ENCODE peak calls at places on chromosome 15, in six cellular contexts. Z is fibroblast of mammary gland, L is colonic mucosa, E is astrocyte of the spinal cord, H is pancreas, A is H9. J is an unnamed sample.

GRCh38 chr15:58430224-58430787 is 1.5 kb upstream of the LIPC start:
- DNase-seq in A (no peak), H (no peak), Z (no peak), L (peak), E (no peak), J (no peak)

GRCh38 chr15:73369073-73369694 is 426 bp upstream of the HCN4 start:
- DNase-seq in Z (no peak), H (no peak), A (no peak), L (no peak), E (no peak), J (no peak)

GRCh38 chr15:51341366-51342248 is at the start of gene GLDN:
- DNase-seq in H (peak), Z (peak), A (peak), E (no peak), L (peak), J (no peak)

GRCh38 chr15:82298520-82298919 is 35.9 kb downstream of the SAXO2 start:
- DNase-seq in Z (no peak), E (no peak), A (no peak), H (no peak), L (no peak), J (no peak)

GRCh38 chr15:63752075-63752684 is 81.6 kb downstream of the HERC1 start:
- DNase-seq in L (peak), Z (peak), A (no peak), E (peak), H (no peak), J (peak)

GRCh38 chr15:90563460-90563859 is 33.7 kb downstream of the CRTC3 start:
- DNase-seq in E (no peak), Z (no peak), H (no peak), A (no peak), L (no peak), J (no peak)

GRCh38 chr15:70412717-70413266 is 315.1 kb upstream of the TLE3 start:
- DNase-seq in Z (no peak), A (no peak), E (no peak), H (no peak), L (no peak), J (no peak)

GRCh38 chr15:77411614-77411976 is 8.3 kb downstream of the PEAK1 start:
- DNase-seq in H (no peak), Z (no peak), A (no peak), L (no peak), E (no peak), J (no peak)

GRCh38 chr15:81197688-81198281 is 1.1 kb downstream of the IL16 start:
- DNase-seq in E (no peak), H (no peak), L (no peak), A (no peak), Z (no peak), J (no peak)

GRCh38 chr15:63503739-63504246 is 600 bp upstream of the USP3 start:
- DNase-seq in H (no peak), E (peak), Z (peak), L (no peak), A (peak), J (no peak)

GRCh38 chr15:45121020-45121419 is 6.9 kb downstream of the DUOXA2 start:
- DNase-seq in Z (no peak), A (no peak), H (no peak), L (no peak), E (no peak), J (no peak)

GRCh38 chr15:70081612-70082011 is 16.1 kb downstream of the TLE3 start:
- DNase-seq in L (no peak), H (no peak), Z (no peak), A (peak), E (no peak), J (no peak)

GRCh38 chr15:52491460-52491859 is 37.2 kb downstream of the MYO5A start:
- DNase-seq in E (peak), A (no peak), L (no peak), H (no peak), Z (peak), J (no peak)

GRCh38 chr15:57551717-57552677 is 39.7 kb upstream of the MYZAP start:
- DNase-seq in H (no peak), E (peak), Z (peak), A (peak), L (no peak), J (peak)

GRCh38 chr15:53448215-53449001 is 311.1 kb downstream of the WDR72 start:
- DNase-seq in Z (no peak), L (no peak), E (no peak), A (no peak), H (no peak), J (no peak)

GRCh38 chr15:93270937-93271472 is 182.0 kb upstream of the RGMA start:
- DNase-seq in H (no peak), Z (no peak), A (no peak), L (no peak), E (no peak), J (no peak)

GRCh38 chr15:99729920-99730319 is 3.3 kb downstream of the LYSMD4 start:
- DNase-seq in E (peak), Z (peak), A (no peak), H (no peak), L (peak), J (no peak)

GRCh38 chr15:71682051-71682450 is 128.3 kb upstream of the NR2E3 start:
- DNase-seq in H (no peak), Z (no peak), L (no peak), E (no peak), A (no peak), J (no peak)

GRCh38 chr15:29093065-29093435 is 176.6 kb downstream of the NSMCE3 start:
- DNase-seq in Z (no peak), H (no peak), A (no peak), E (no peak), L (no peak), J (no peak)

GRCh38 chr15:98866503-98866902 is 141.1 kb downstream of the PGPEP1L start:
- DNase-seq in A (no peak), Z (peak), H (no peak), L (no peak), E (peak), J (no peak)

GRCh38 chr15:29612701-29613100 is 209.6 kb downstream of the TJP1 start:
- DNase-seq in E (peak), A (no peak), H (no peak), Z (no peak), L (no peak), J (no peak)

GRCh38 chr15:43085921-43086320 is 19.9 kb downstream of the UBR1 start:
- DNase-seq in E (peak), H (no peak), Z (peak), A (no peak), L (no peak), J (no peak)

GRCh38 chr15:70111203-70112017 is 13.7 kb upstream of the TLE3 start:
- DNase-seq in E (peak), L (peak), Z (peak), H (peak), A (peak), J (no peak)

GRCh38 chr15:56739964-56740640 is 6.8 kb upstream of the ZNF280D start:
- DNase-seq in Z (peak), H (no peak), E (no peak), L (no peak), A (peak), J (peak)

GRCh38 chr15:78051622-78052405 is 25.7 kb downstream of the TBC1D2B start:
- DNase-seq in A (no peak), Z (no peak), L (peak), E (peak), H (no peak), J (no peak)

GRCh38 chr15:56244811-56245576 is 1.3 kb upstream of the RFX7 start:
- DNase-seq in A (peak), E (no peak), L (peak), H (peak), Z (no peak), J (no peak)

GRCh38 chr15:53811530-53811929 is 52.1 kb upstream of the WDR72 start:
- DNase-seq in L (no peak), E (no peak), A (no peak), H (no peak), Z (peak), J (no peak)

GRCh38 chr15:25090073-25090733 is 135.4 kb downstream of the SNRPN start:
- DNase-seq in Z (no peak), H (no peak), A (peak), E (no peak), L (no peak), J (no peak)

GRCh38 chr15:86018679-86019078 is 61.0 kb upstream of the AGBL1 start:
- DNase-seq in L (no peak), E (no peak), Z (no peak), H (no peak), A (no peak), J (no peak)

GRCh38 chr15:92907880-92908279 is 7.8 kb downstream of the CHD2 start:
- DNase-seq in Z (peak), H (no peak), A (no peak), E (peak), L (no peak), J (peak)

GRCh38 chr15:31303434-31304073 is 23.1 kb upstream of the KLF13 start:
- DNase-seq in E (no peak), L (peak), A (no peak), H (no peak), Z (peak), J (no peak)

GRCh38 chr15:98649996-98650870 is 1.9 kb downstream of the IGF1R start:
- DNase-seq in H (peak), L (peak), E (no peak), A (no peak), Z (peak), J (no peak)

GRCh38 chr15:99605490-99605931 is 39.7 kb downstream of the MEF2A start:
- DNase-seq in Z (no peak), E (no peak), A (no peak), L (no peak), H (no peak), J (peak)

GRCh38 chr15:64883097-64883581 is 28.6 kb upstream of the ANKDD1A start:
- DNase-seq in A (no peak), L (no peak), E (no peak), H (no peak), Z (peak), J (peak)

GRCh38 chr15:63244399-63244798 is 33.0 kb upstream of the APH1B start:
- DNase-seq in Z (no peak), E (peak), H (no peak), A (no peak), L (no peak), J (peak)

GRCh38 chr15:51025454-51025846 is 69.3 kb downstream of the TNFAIP8L3 start:
- DNase-seq in Z (no peak), L (no peak), E (no peak), H (no peak), A (no peak), J (no peak)

GRCh38 chr15:66963710-66964109 is 101.7 kb upstream of the SMAD3 start:
- DNase-seq in H (no peak), A (no peak), L (no peak), Z (peak), E (no peak), J (no peak)

GRCh38 chr15:70670680-70671079 is 92.7 kb downstream of the UACA start:
- DNase-seq in Z (peak), E (peak), L (no peak), H (no peak), A (no peak), J (no peak)

GRCh38 chr15:27183182-27183581 is 212.2 kb downstream of the GABRG3 start:
- DNase-seq in E (no peak), Z (no peak), A (no peak), L (no peak), H (no peak), J (no peak)
- TF ChIP-seq CTCF in E (no peak), Z (no peak), A (no peak), L (no peak), H (no peak), J (no peak)

GRCh38 chr15:48781481-48782081 is 29.3 kb downstream of the CEP152 start:
- DNase-seq in E (no peak), A (no peak), Z (no peak), H (no peak), L (no peak), J (no peak)

GRCh38 chr15:48778338-48778730 is 32.5 kb downstream of the CEP152 start:
- DNase-seq in A (no peak), Z (peak), H (no peak), E (no peak), L (no peak), J (no peak)

GRCh38 chr15:48777645-48778337 is 33.1 kb downstream of the CEP152 start:
- DNase-seq in Z (no peak), H (no peak), A (no peak), E (peak), L (no peak), J (no peak)

GRCh38 chr15:48782911-48783310 is 28.0 kb downstream of the CEP152 start:
- DNase-seq in Z (no peak), A (no peak), H (no peak), L (no peak), E (no peak), J (no peak)

GRCh38 chr15:48781002-48781401 is 29.9 kb downstream of the CEP152 start:
- DNase-seq in L (no peak), A (no peak), E (no peak), Z (no peak), H (no peak), J (no peak)
- TF ChIP-seq CTCF in L (no peak), A (no peak), E (no peak), Z (no peak), H (no peak), J (no peak)

DNA sequence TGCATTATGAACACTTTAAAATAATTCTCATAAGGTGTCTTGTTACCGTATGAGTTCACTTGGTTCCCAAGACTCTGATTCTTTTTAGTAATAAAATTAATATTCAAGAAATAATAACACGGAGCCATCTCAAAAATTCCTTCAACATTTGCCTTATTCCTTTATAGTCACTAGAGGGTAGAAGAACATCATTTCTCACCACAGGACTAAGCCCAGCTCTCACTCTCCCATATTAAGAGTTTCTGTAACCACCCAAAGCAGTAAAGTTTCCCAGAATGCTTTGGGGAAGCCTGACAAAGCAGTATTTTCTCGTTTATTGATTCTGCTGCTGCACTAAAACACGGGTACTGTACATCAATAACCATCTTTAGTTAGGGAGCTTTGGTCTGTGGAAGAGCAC is 114.9 kb downstream of the MCTP2 start:
- DNase-seq in A (no peak), L (no peak), H (no peak), E (no peak), Z (peak), J (no peak)
- TF ChIP-seq CTCF in A (no peak), L (no peak), H (no peak), E (peak), Z (no peak), J (no peak)

DNA sequence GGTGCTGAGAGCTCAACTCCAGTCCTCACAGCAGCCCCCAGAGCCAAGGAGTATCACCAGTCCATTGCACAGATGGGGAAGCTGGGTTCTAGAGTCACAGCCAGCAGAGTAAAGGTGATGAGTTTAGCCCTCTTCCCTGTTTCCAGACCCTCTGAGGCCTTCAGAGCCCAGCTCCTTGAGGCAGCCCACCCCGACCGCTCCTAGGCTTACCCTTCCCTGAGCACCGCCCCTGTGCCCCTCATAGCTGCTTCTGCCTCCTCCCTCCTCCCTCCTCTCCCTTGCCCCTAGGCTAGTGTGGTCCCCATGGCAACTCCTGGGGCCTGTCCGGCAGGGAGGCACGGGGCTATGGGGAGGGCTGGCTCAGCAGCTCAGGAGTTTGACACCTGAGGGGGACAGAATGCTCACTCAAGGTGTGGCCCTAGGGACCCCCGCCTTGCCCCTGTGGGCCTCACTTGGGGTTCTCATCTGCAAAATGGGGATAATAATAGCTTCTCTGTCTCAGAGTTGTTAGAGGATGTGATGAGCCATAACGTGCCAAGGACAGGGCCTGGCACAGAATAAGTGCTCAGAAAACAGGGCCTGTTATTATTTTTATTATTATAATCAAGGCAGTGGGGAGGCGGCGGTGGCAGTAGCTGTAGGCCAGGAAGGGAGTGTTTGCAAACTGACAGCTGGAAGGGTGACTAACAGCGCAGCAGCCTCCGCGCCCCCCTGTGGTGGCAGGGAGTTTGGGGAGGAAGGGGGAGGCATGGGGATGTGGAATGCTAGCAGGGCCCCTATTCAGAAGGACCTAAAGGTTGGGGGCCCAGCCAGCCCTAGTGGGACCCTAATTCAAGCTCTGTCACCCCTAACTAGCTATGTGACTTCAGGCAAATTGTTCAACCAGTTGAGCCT is 11.5 kb downstream of the CSK start:
- DNase-seq in E (peak), A (no peak), H (no peak), L (no peak), Z (no peak), J (no peak)
- TF ChIP-seq CTCF in E (peak), A (no peak), H (no peak), L (no peak), Z (no peak), J (peak)

GRCh38 chr15:40052604-40053003 is 13.6 kb upstream of the SRP14 start:
- DNase-seq in E (no peak), A (no peak), L (peak), H (peak), Z (no peak), J (no peak)

GRCh38 chr15:40053234-40054055 is 14.5 kb upstream of the SRP14 start:
- DNase-seq in L (no peak), Z (no peak), A (peak), H (peak), E (no peak), J (no peak)

GRCh38 chr15:40049076-40049475 is 10.1 kb upstream of the SRP14 start:
- DNase-seq in E (no peak), L (no peak), H (no peak), Z (no peak), A (no peak), J (no peak)

GRCh38 chr15:40051616-40052415 is 12.8 kb upstream of the SRP14 start:
- DNase-seq in E (no peak), H (peak), Z (no peak), A (no peak), L (peak), J (no peak)

DNA sequence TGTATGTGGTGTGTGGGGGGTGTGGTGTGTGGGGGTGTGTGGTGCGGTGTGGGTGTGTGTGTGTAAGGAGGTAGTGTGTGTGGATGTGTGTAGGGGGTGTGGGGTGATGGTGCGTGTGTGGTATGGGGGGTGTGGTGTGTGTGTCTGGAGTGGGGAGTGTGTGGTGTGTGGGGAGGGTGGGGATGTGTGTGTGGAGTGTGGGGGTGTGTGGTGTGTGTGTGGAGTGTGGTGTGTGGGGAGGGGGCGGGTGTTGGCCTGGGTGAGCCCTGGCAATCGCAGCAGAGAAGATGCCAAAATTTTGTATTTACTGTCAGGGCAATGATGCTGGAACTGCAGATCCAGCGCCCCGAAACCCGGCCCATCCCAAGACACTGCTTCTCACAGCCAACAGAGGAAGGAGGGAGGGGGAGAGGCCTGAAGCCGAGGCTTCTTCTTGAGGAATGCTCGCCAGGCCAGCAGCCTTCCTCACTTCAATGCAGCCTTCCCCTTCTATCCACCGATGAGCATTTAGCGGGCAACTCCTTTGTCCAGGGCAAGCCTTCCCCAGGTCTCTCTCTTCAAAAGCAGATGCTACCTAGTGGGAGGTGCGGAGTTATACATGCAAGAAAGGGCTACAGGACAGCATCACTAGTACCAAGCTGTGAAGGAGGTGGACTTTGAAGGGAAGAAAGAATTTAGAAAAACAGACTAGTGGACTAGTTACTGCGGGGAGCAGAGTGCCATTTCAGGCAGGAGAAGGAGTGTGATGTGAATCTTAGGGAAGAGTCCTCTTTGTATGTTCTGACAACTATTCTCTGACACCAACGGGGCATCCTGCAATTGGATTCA is 12.0 kb upstream of the SRP14 start:
- DNase-seq in E (no peak), A (peak), L (no peak), Z (peak), H (no peak), J (no peak)
- TF ChIP-seq CTCF in E (no peak), A (no peak), L (no peak), Z (no peak), H (no peak), J (no peak)

GRCh38 chr15:89104172-89104564 is 15.9 kb downstream of the ABHD2 start:
- DNase-seq in L (no peak), H (no peak), E (no peak), A (no peak), Z (peak), J (no peak)
- TF ChIP-seq CTCF in L (no peak), H (no peak), E (no peak), A (peak), Z (no peak), J (no peak)

GRCh38 chr15:68389041-68389930 is 42.7 kb downstream of the ITGA11 start:
- DNase-seq in A (peak), Z (no peak), L (no peak), H (no peak), E (no peak), J (no peak)
- TF ChIP-seq CTCF in A (peak), Z (no peak), L (no peak), H (no peak), E (peak), J (no peak)

DNA sequence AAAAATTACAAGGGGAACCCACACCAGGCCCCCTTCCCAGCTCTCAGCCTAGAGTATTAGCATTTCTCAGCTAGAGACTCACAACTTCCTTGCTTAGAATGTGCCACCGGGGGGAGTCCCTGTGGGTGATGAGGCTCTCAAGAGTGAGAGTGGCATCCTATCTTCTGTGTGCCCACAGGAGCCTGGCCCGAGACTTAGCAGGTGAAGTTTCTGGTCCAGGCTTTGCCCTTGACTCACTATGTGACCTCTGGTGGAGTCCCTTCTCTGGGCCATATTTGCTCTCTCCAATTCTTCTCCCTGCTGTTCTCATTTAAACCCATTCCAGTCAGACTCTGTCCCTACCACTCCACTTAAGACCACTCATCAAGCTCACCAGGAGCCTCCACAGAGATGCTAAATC is 18.1 kb downstream of the CLK3 start:
- DNase-seq in L (no peak), E (no peak), Z (no peak), H (no peak), A (peak), J (no peak)
- TF ChIP-seq CTCF in L (no peak), E (no peak), Z (no peak), H (no peak), A (peak), J (peak)

J was measured in foreskin keratinocyte.